ENCODE peak calls at places on chromosomes 6 and 20, in five cellular contexts. One of them, this sample, is unnamed.

GRCh38 chr6:80605165-80605989 is 498.9 kb downstream of the BCKDHB start:
- DNase-seq in epithelial cell of proximal tubule: no peak
- DNase-seq in fibroblast of lung: peak; percentile 53
- DNase-seq in neural crest cell: peak; percentile 8
- DNase-seq in ovary: no peak
- DNase-seq in this sample: peak; percentile 47

GRCh38 chr6:104540743-104541142 is 319.0 kb downstream of the HACE1 start:
- DNase-seq in epithelial cell of proximal tubule: no peak
- DNase-seq in fibroblast of lung: peak; percentile 90
- DNase-seq in neural crest cell: no peak
- DNase-seq in ovary: no peak
- DNase-seq in this sample: peak; percentile 67

GRCh38 chr6:84492246-84493135 is 265.0 kb upstream of the CEP162 start:
- DNase-seq in neural crest cell: no peak
- DNase-seq in fibroblast of lung: no peak
- DNase-seq in ovary: no peak
- DNase-seq in epithelial cell of proximal tubule: no peak
- DNase-seq in this sample: no peak

GRCh38 chr6:139278190-139278589 is 13.6 kb downstream of the TXLNB start:
- DNase-seq in ovary: no peak
- DNase-seq in neural crest cell: no peak
- DNase-seq in epithelial cell of proximal tubule: no peak
- DNase-seq in fibroblast of lung: peak; percentile 67
- DNase-seq in this sample: no peak

GRCh38 chr6:17971128-17972073 is 16.0 kb downstream of the KIF13A start:
- DNase-seq in fibroblast of lung: peak; percentile 81
- DNase-seq in epithelial cell of proximal tubule: no peak
- DNase-seq in neural crest cell: no peak
- DNase-seq in ovary: no peak
- DNase-seq in this sample: peak; percentile 70

GRCh38 chr6:72946766-72947165 is 278.5 kb downstream of the KHDC1L start:
- DNase-seq in ovary: no peak
- DNase-seq in fibroblast of lung: peak; percentile 46
- DNase-seq in neural crest cell: no peak
- DNase-seq in epithelial cell of proximal tubule: no peak
- DNase-seq in this sample: peak; percentile 34

GRCh38 chr20:58072695-58073671 is 155.5 kb downstream of the ANKRD60 start:
- DNase-seq in neural crest cell: no peak
- DNase-seq in fibroblast of lung: no peak
- DNase-seq in epithelial cell of proximal tubule: no peak
- DNase-seq in ovary: no peak
- DNase-seq in this sample: no peak

GRCh38 chr6:56807335-56807991 is 147.4 kb upstream of the BEND6 start:
- DNase-seq in neural crest cell: no peak
- DNase-seq in epithelial cell of proximal tubule: no peak
- DNase-seq in ovary: no peak
- DNase-seq in fibroblast of lung: peak; percentile 15
- DNase-seq in this sample: no peak

GRCh38 chr20:58753929-58754551 is 61.4 kb downstream of the NPEPL1 start:
- DNase-seq in epithelial cell of proximal tubule: no peak
- DNase-seq in ovary: no peak
- DNase-seq in neural crest cell: no peak
- DNase-seq in fibroblast of lung: no peak
- DNase-seq in this sample: no peak

GRCh38 chr6:46781478-46782378 is 11.5 kb upstream of the MEP1A start:
- DNase-seq in neural crest cell: peak; percentile 50
- DNase-seq in fibroblast of lung: peak; percentile 49
- DNase-seq in ovary: peak; percentile 17
- DNase-seq in epithelial cell of proximal tubule: no peak
- DNase-seq in this sample: peak; percentile 49

GRCh38 chr6:153553627-153554026 is 422.5 kb upstream of the RGS17 start:
- DNase-seq in epithelial cell of proximal tubule: no peak
- DNase-seq in fibroblast of lung: no peak
- DNase-seq in neural crest cell: no peak
- DNase-seq in ovary: no peak
- DNase-seq in this sample: no peak

GRCh38 chr6:152380993-152381898 is 255.9 kb downstream of the SYNE1 start:
- DNase-seq in epithelial cell of proximal tubule: peak; percentile 97
- DNase-seq in fibroblast of lung: peak; percentile 98
- DNase-seq in neural crest cell: peak; percentile 20
- DNase-seq in ovary: peak; percentile 79
- DNase-seq in this sample: peak; percentile 99

GRCh38 chr6:15491255-15491985 is 171.4 kb downstream of the DTNBP1 start:
- DNase-seq in ovary: peak; percentile 82
- DNase-seq in fibroblast of lung: peak; percentile 66
- DNase-seq in epithelial cell of proximal tubule: no peak
- DNase-seq in neural crest cell: peak; percentile 63
- DNase-seq in this sample: peak; percentile 68

GRCh38 chr6:7725849-7726415 is at the start of gene BMP6:
- DNase-seq in fibroblast of lung: peak; percentile 85
- DNase-seq in neural crest cell: peak; percentile 69
- DNase-seq in ovary: peak; percentile 92
- DNase-seq in epithelial cell of proximal tubule: no peak
- DNase-seq in this sample: peak; percentile 36

GRCh38 chr20:60242836-60243520 is 284.8 kb downstream of the CDH26 start:
- DNase-seq in ovary: no peak
- DNase-seq in neural crest cell: no peak
- DNase-seq in epithelial cell of proximal tubule: no peak
- DNase-seq in fibroblast of lung: peak; percentile 53
- DNase-seq in this sample: peak; percentile 75

GRCh38 chr20:33401922-33402369 is 627 bp upstream of the CDK5RAP1 start:
- DNase-seq in fibroblast of lung: no peak
- DNase-seq in neural crest cell: no peak
- DNase-seq in ovary: no peak
- DNase-seq in epithelial cell of proximal tubule: no peak
- DNase-seq in this sample: no peak

GRCh38 chr6:23589811-23590210 is 536.2 kb upstream of the NRSN1 start:
- DNase-seq in ovary: no peak
- DNase-seq in neural crest cell: no peak
- DNase-seq in epithelial cell of proximal tubule: no peak
- DNase-seq in fibroblast of lung: peak; percentile 20
- DNase-seq in this sample: no peak

GRCh38 chr6:40550096-40550731 is 37.0 kb downstream of the LRFN2 start:
- DNase-seq in fibroblast of lung: peak; percentile 28
- DNase-seq in neural crest cell: peak; percentile 18
- DNase-seq in epithelial cell of proximal tubule: peak; percentile 30
- DNase-seq in ovary: no peak
- DNase-seq in this sample: peak; percentile 47

GRCh38 chr20:19129976-19130612 is 82.3 kb upstream of the SLC24A3 start:
- DNase-seq in epithelial cell of proximal tubule: no peak
- DNase-seq in neural crest cell: no peak
- DNase-seq in ovary: no peak
- DNase-seq in fibroblast of lung: no peak
- DNase-seq in this sample: no peak

GRCh38 chr6:119443993-119444641 is 94.6 kb upstream of the MAN1A1 start:
- DNase-seq in fibroblast of lung: peak; percentile 29
- DNase-seq in epithelial cell of proximal tubule: no peak
- DNase-seq in ovary: no peak
- DNase-seq in neural crest cell: no peak
- DNase-seq in this sample: no peak

GRCh38 chr6:97394160-97394748 is 111.2 kb upstream of the MMS22L start:
- DNase-seq in neural crest cell: peak; percentile 55
- DNase-seq in fibroblast of lung: peak; percentile 37
- DNase-seq in epithelial cell of proximal tubule: peak; percentile 25
- DNase-seq in ovary: no peak
- DNase-seq in this sample: peak; percentile 52

GRCh38 chr20:38123021-38123587 is 42.0 kb downstream of the TGM2 start:
- DNase-seq in fibroblast of lung: peak; percentile 78
- DNase-seq in epithelial cell of proximal tubule: no peak
- DNase-seq in ovary: peak; percentile 26
- DNase-seq in neural crest cell: no peak
- DNase-seq in this sample: peak; percentile 53

GRCh38 chr20:59013959-59014608 is 5.1 kb upstream of the TUBB1 start:
- DNase-seq in ovary: no peak
- DNase-seq in epithelial cell of proximal tubule: no peak
- DNase-seq in neural crest cell: no peak
- DNase-seq in fibroblast of lung: peak; percentile 78
- DNase-seq in this sample: no peak

GRCh38 chr6:163501440-163501839 is 86.9 kb downstream of the QKI start:
- DNase-seq in neural crest cell: no peak
- DNase-seq in epithelial cell of proximal tubule: no peak
- DNase-seq in fibroblast of lung: no peak
- DNase-seq in ovary: no peak
- DNase-seq in this sample: no peak

GRCh38 chr6:31462964-31463940 is 34.7 kb upstream of the MICB start:
- DNase-seq in neural crest cell: peak; percentile 47
- DNase-seq in epithelial cell of proximal tubule: peak; percentile 79
- DNase-seq in fibroblast of lung: peak; percentile 73
- DNase-seq in ovary: peak; percentile 81
- DNase-seq in this sample: peak; percentile 26

GRCh38 chr6:53119349-53119748 is 29.3 kb downstream of the GCM1 start:
- DNase-seq in epithelial cell of proximal tubule: no peak
- DNase-seq in neural crest cell: no peak
- DNase-seq in ovary: no peak
- DNase-seq in fibroblast of lung: peak; percentile 11
- DNase-seq in this sample: peak; percentile 43

GRCh38 chr6:104639671-104640070 is 220.0 kb downstream of the HACE1 start:
- DNase-seq in ovary: no peak
- DNase-seq in epithelial cell of proximal tubule: no peak
- DNase-seq in fibroblast of lung: peak; percentile 4
- DNase-seq in neural crest cell: no peak
- DNase-seq in this sample: no peak

GRCh38 chr6:68497927-68498326 is 137.2 kb upstream of the ADGRB3 start:
- DNase-seq in neural crest cell: no peak
- DNase-seq in fibroblast of lung: peak; percentile 43
- DNase-seq in ovary: no peak
- DNase-seq in epithelial cell of proximal tubule: no peak
- DNase-seq in this sample: no peak

GRCh38 chr6:38554700-38555413 is 84.9 kb downstream of the BTBD9 start:
- DNase-seq in fibroblast of lung: peak; percentile 66
- DNase-seq in neural crest cell: no peak
- DNase-seq in ovary: no peak
- DNase-seq in epithelial cell of proximal tubule: peak; percentile 30
- DNase-seq in this sample: peak; percentile 75

GRCh38 chr6:160883999-160884398 is 107.6 kb upstream of the MAP3K4 start:
- DNase-seq in fibroblast of lung: no peak
- DNase-seq in neural crest cell: no peak
- DNase-seq in ovary: no peak
- DNase-seq in epithelial cell of proximal tubule: no peak
- DNase-seq in this sample: no peak
- TF ChIP-seq CTCF in fibroblast of lung: no peak
- TF ChIP-seq CTCF in neural crest cell: no peak
- TF ChIP-seq CTCF in ovary: no peak
- TF ChIP-seq CTCF in epithelial cell of proximal tubule: no peak
- TF ChIP-seq CTCF in this sample: no peak

GRCh38 chr20:49541733-49542513 is 26.0 kb downstream of the PTGIS start:
- DNase-seq in ovary: peak; percentile 78
- DNase-seq in epithelial cell of proximal tubule: no peak
- DNase-seq in neural crest cell: peak; percentile 64
- DNase-seq in fibroblast of lung: peak; percentile 53
- DNase-seq in this sample: peak; percentile 63
- TF ChIP-seq CTCF in ovary: peak; percentile 93
- TF ChIP-seq CTCF in epithelial cell of proximal tubule: peak; percentile 85
- TF ChIP-seq CTCF in neural crest cell: peak; percentile 84
- TF ChIP-seq CTCF in fibroblast of lung: peak; percentile 85
- TF ChIP-seq CTCF in this sample: peak; percentile 96

GRCh38 chr20:62145688-62146018 is 2.1 kb downstream of the SS18L1 start:
- DNase-seq in fibroblast of lung: no peak
- DNase-seq in neural crest cell: no peak
- DNase-seq in ovary: no peak
- DNase-seq in epithelial cell of proximal tubule: no peak
- DNase-seq in this sample: no peak

GRCh38 chr20:62142252-62143117 is 709 bp downstream of the PSMA7 start:
- DNase-seq in neural crest cell: no peak
- DNase-seq in epithelial cell of proximal tubule: no peak
- DNase-seq in ovary: peak; percentile 55
- DNase-seq in fibroblast of lung: no peak
- DNase-seq in this sample: no peak

GRCh38 chr20:62143118-62143975 is at the start of the genes PSMA7 and SS18L1:
- DNase-seq in fibroblast of lung: peak; percentile 87
- DNase-seq in neural crest cell: peak; percentile 66
- DNase-seq in ovary: peak; percentile 88
- DNase-seq in epithelial cell of proximal tubule: no peak
- DNase-seq in this sample: peak; percentile 66

GRCh38 chr20:62146019-62146755 is 2.6 kb downstream of the SS18L1 start:
- DNase-seq in ovary: no peak
- DNase-seq in fibroblast of lung: no peak
- DNase-seq in epithelial cell of proximal tubule: no peak
- DNase-seq in neural crest cell: no peak
- DNase-seq in this sample: no peak

DNA sequence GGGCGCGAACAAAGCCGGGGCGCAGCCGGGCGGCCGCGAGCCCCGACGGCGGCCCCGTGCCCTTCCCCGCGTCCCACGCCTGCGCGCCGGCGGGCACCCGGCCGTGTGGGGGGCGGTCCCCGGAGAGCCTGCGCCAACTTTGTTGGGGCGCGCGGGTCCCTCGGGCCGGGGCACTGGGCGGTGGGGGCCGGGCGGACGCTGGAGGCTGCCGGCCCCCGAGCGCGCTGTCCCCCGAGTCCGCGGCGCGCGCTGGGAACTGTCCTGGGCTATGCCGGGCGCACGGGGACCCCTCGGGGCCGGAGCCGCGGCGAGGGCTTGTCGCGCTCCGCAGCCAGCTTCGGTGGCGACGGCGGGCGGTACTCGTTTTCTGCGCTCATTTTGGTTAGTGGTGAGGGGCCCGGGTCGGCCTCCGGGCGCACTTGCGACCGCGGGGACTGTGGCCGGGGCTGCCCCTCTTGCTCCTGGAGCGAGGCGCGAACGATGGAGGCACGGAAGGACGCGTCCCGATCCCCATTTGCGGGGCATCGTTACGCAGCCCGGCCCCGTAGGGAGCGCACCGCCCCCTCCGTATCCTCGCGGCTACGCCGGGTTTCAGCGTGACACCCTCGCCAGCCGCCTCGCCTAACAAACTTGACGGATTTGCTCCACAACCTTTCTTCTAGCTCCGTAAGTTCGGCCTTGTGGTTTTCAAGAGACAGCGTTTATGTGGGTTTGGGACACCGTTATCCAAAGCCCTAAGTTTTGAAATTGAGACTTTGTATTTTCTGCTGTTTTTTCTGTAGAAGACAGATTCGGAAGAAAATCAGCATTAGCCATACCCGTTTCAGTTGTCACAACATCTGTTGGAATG is 632 bp downstream of the SS18L1 start:
- DNase-seq in ovary: peak; percentile 65
- DNase-seq in neural crest cell: peak; percentile 39
- DNase-seq in epithelial cell of proximal tubule: no peak
- DNase-seq in fibroblast of lung: peak; percentile 70
- DNase-seq in this sample: no peak
- TF ChIP-seq CTCF in ovary: no peak
- TF ChIP-seq CTCF in neural crest cell: no peak
- TF ChIP-seq CTCF in epithelial cell of proximal tubule: no peak
- TF ChIP-seq CTCF in fibroblast of lung: no peak
- TF ChIP-seq CTCF in this sample: peak; percentile 13

GRCh38 chr6:44265003-44265842 is at the start of gene NFKBIE:
- DNase-seq in neural crest cell: peak; percentile 94
- DNase-seq in ovary: peak; percentile 98
- DNase-seq in epithelial cell of proximal tubule: peak; percentile 72
- DNase-seq in fibroblast of lung: peak; percentile 88
- DNase-seq in this sample: peak; percentile 75

GRCh38 chr6:44262467-44263356 is 2.6 kb downstream of the NFKBIE start:
- DNase-seq in neural crest cell: no peak
- DNase-seq in epithelial cell of proximal tubule: no peak
- DNase-seq in fibroblast of lung: no peak
- DNase-seq in ovary: no peak
- DNase-seq in this sample: no peak

GRCh38 chr6:44265843-44266233 is 487 bp upstream of the NFKBIE start:
- DNase-seq in neural crest cell: no peak
- DNase-seq in fibroblast of lung: no peak
- DNase-seq in epithelial cell of proximal tubule: no peak
- DNase-seq in ovary: no peak
- DNase-seq in this sample: no peak

GRCh38 chr6:44263357-44264100 is 1.8 kb downstream of the NFKBIE start:
- DNase-seq in epithelial cell of proximal tubule: peak; percentile 22
- DNase-seq in ovary: no peak
- DNase-seq in fibroblast of lung: peak; percentile 7
- DNase-seq in neural crest cell: no peak
- DNase-seq in this sample: no peak

GRCh38 chr6:44264154-44265002 is 973 bp downstream of the NFKBIE start:
- DNase-seq in epithelial cell of proximal tubule: no peak
- DNase-seq in ovary: no peak
- DNase-seq in fibroblast of lung: no peak
- DNase-seq in neural crest cell: no peak
- DNase-seq in this sample: no peak
- TF ChIP-seq CTCF in epithelial cell of proximal tubule: no peak
- TF ChIP-seq CTCF in ovary: no peak
- TF ChIP-seq CTCF in fibroblast of lung: no peak
- TF ChIP-seq CTCF in neural crest cell: no peak
- TF ChIP-seq CTCF in this sample: no peak

This sample was measured in HFFc6.